ENCODE peak calls at places on chromosomes 7 and 10, in four cellular contexts. One of them, this sample, is unnamed.

GRCh38 chr10:103888113-103888841 is 29.7 kb downstream of the STN1 start:
- DNase-seq in progenitor cell of endocrine pancreas: no peak
- DNase-seq in fibroblast of mammary gland: peak; percentile 93
- DNase-seq in epithelial cell of esophagus: peak; percentile 87
- DNase-seq in this sample: no peak

GRCh38 chr10:29658984-29659769 is 24.4 kb upstream of the SVIL start:
- DNase-seq in progenitor cell of endocrine pancreas: no peak
- DNase-seq in fibroblast of mammary gland: peak; percentile 100
- DNase-seq in epithelial cell of esophagus: peak; percentile 98
- DNase-seq in this sample: peak; percentile 26

GRCh38 chr7:38222481-38223096 is 44.5 kb downstream of the STARD3NL start:
- DNase-seq in progenitor cell of endocrine pancreas: no peak
- DNase-seq in fibroblast of mammary gland: peak; percentile 71
- DNase-seq in epithelial cell of esophagus: peak; percentile 69
- DNase-seq in this sample: no peak

GRCh38 chr10:110414563-110415309 is 83.0 kb upstream of the DUSP5 start:
- DNase-seq in progenitor cell of endocrine pancreas: no peak
- DNase-seq in fibroblast of mammary gland: no peak
- DNase-seq in epithelial cell of esophagus: peak; percentile 90
- DNase-seq in this sample: peak; percentile 78

GRCh38 chr10:114715171-114715670 is 57.1 kb upstream of the ABLIM1 start:
- DNase-seq in progenitor cell of endocrine pancreas: no peak
- DNase-seq in fibroblast of mammary gland: peak; percentile 45
- DNase-seq in epithelial cell of esophagus: no peak
- DNase-seq in this sample: no peak

GRCh38 chr10:20885678-20886077 is 11.4 kb downstream of the NEBL start:
- DNase-seq in progenitor cell of endocrine pancreas: no peak
- DNase-seq in fibroblast of mammary gland: peak; percentile 24
- DNase-seq in epithelial cell of esophagus: peak; percentile 90
- DNase-seq in this sample: no peak

GRCh38 chr10:84256510-84257342 is 11.9 kb downstream of the RGR start:
- DNase-seq in progenitor cell of endocrine pancreas: no peak
- DNase-seq in fibroblast of mammary gland: peak; percentile 44
- DNase-seq in epithelial cell of esophagus: peak; percentile 59
- DNase-seq in this sample: peak; percentile 15

GRCh38 chr7:80428161-80429054 is 83.5 kb downstream of the GNAT3 start:
- DNase-seq in progenitor cell of endocrine pancreas: no peak
- DNase-seq in fibroblast of mammary gland: peak; percentile 78
- DNase-seq in epithelial cell of esophagus: peak; percentile 78
- DNase-seq in this sample: no peak

GRCh38 chr7:69620650-69621049 is 22.4 kb downstream of the AUTS2 start:
- DNase-seq in progenitor cell of endocrine pancreas: no peak
- DNase-seq in fibroblast of mammary gland: no peak
- DNase-seq in epithelial cell of esophagus: no peak
- DNase-seq in this sample: no peak

GRCh38 chr10:88012627-88013026 is 149.2 kb downstream of the PTEN start:
- DNase-seq in progenitor cell of endocrine pancreas: no peak
- DNase-seq in fibroblast of mammary gland: peak; percentile 23
- DNase-seq in epithelial cell of esophagus: no peak
- DNase-seq in this sample: no peak

GRCh38 chr10:44132361-44133289 is 252.3 kb downstream of the CXCL12 start:
- DNase-seq in progenitor cell of endocrine pancreas: no peak
- DNase-seq in fibroblast of mammary gland: peak; percentile 74
- DNase-seq in epithelial cell of esophagus: no peak
- DNase-seq in this sample: no peak

GRCh38 chr7:12152196-12152918 is 58.7 kb upstream of the TMEM106B start:
- DNase-seq in progenitor cell of endocrine pancreas: no peak
- DNase-seq in fibroblast of mammary gland: no peak
- DNase-seq in epithelial cell of esophagus: no peak
- DNase-seq in this sample: no peak

GRCh38 chr7:55526770-55527169 is 45.5 kb downstream of the VOPP1 start:
- DNase-seq in progenitor cell of endocrine pancreas: no peak
- DNase-seq in fibroblast of mammary gland: no peak
- DNase-seq in epithelial cell of esophagus: no peak
- DNase-seq in this sample: no peak

GRCh38 chr7:121515651-121516401 is 119.7 kb upstream of the FAM3C start:
- DNase-seq in progenitor cell of endocrine pancreas: no peak
- DNase-seq in fibroblast of mammary gland: peak; percentile 75
- DNase-seq in epithelial cell of esophagus: peak; percentile 70
- DNase-seq in this sample: no peak

GRCh38 chr10:29501692-29502091 is 133.1 kb downstream of the SVIL start:
- DNase-seq in progenitor cell of endocrine pancreas: no peak
- DNase-seq in fibroblast of mammary gland: peak; percentile 96
- DNase-seq in epithelial cell of esophagus: peak; percentile 91
- DNase-seq in this sample: no peak

GRCh38 chr7:29469306-29469705 is 94.3 kb upstream of the PRR15 start:
- DNase-seq in progenitor cell of endocrine pancreas: no peak
- DNase-seq in fibroblast of mammary gland: no peak
- DNase-seq in epithelial cell of esophagus: no peak
- DNase-seq in this sample: no peak

GRCh38 chr7:108497082-108497725 is 28.7 kb downstream of the PNPLA8 start:
- DNase-seq in progenitor cell of endocrine pancreas: peak; percentile 37
- DNase-seq in fibroblast of mammary gland: peak; percentile 61
- DNase-seq in epithelial cell of esophagus: peak; percentile 54
- DNase-seq in this sample: peak; percentile 22

GRCh38 chr7:129166745-129167144 is 21.7 kb upstream of the SMO start:
- DNase-seq in progenitor cell of endocrine pancreas: no peak
- DNase-seq in fibroblast of mammary gland: no peak
- DNase-seq in epithelial cell of esophagus: peak; percentile 56
- DNase-seq in this sample: no peak

GRCh38 chr7:91850455-91850854 is 30.0 kb downstream of the MTERF1 start:
- DNase-seq in progenitor cell of endocrine pancreas: no peak
- DNase-seq in fibroblast of mammary gland: peak; percentile 11
- DNase-seq in epithelial cell of esophagus: peak; percentile 84
- DNase-seq in this sample: no peak

GRCh38 chr7:101722247-101722646 is 93.2 kb upstream of the MYL10 start:
- DNase-seq in progenitor cell of endocrine pancreas: no peak
- DNase-seq in fibroblast of mammary gland: no peak
- DNase-seq in epithelial cell of esophagus: no peak
- DNase-seq in this sample: no peak

GRCh38 chr7:69996132-69996531 is 397.9 kb downstream of the AUTS2 start:
- DNase-seq in progenitor cell of endocrine pancreas: no peak
- DNase-seq in fibroblast of mammary gland: no peak
- DNase-seq in epithelial cell of esophagus: no peak
- DNase-seq in this sample: no peak

GRCh38 chr10:50674469-50675254 is 50.9 kb upstream of the SGMS1 start:
- DNase-seq in progenitor cell of endocrine pancreas: no peak
- DNase-seq in fibroblast of mammary gland: no peak
- DNase-seq in epithelial cell of esophagus: no peak
- DNase-seq in this sample: no peak

GRCh38 chr10:18500576-18500975 is 150.8 kb downstream of the NSUN6 start:
- DNase-seq in progenitor cell of endocrine pancreas: no peak
- DNase-seq in fibroblast of mammary gland: no peak
- DNase-seq in epithelial cell of esophagus: no peak
- DNase-seq in this sample: no peak

GRCh38 chr10:30079423-30079822 is 20.0 kb upstream of the JCAD start:
- DNase-seq in progenitor cell of endocrine pancreas: no peak
- DNase-seq in fibroblast of mammary gland: no peak
- DNase-seq in epithelial cell of esophagus: no peak
- DNase-seq in this sample: no peak

GRCh38 chr7:19969859-19970493 is 196.6 kb upstream of the TMEM196 start:
- DNase-seq in progenitor cell of endocrine pancreas: no peak
- DNase-seq in fibroblast of mammary gland: no peak
- DNase-seq in epithelial cell of esophagus: peak; percentile 47
- DNase-seq in this sample: no peak

GRCh38 chr10:66322261-66322660 is 603.6 kb upstream of the LRRTM3 start:
- DNase-seq in progenitor cell of endocrine pancreas: no peak
- DNase-seq in fibroblast of mammary gland: no peak
- DNase-seq in epithelial cell of esophagus: peak; percentile 5
- DNase-seq in this sample: no peak

GRCh38 chr7:79149831-79150230 is 303.6 kb downstream of the MAGI2 start:
- DNase-seq in progenitor cell of endocrine pancreas: no peak
- DNase-seq in fibroblast of mammary gland: no peak
- DNase-seq in epithelial cell of esophagus: no peak
- DNase-seq in this sample: no peak

GRCh38 chr10:97713828-97714400 is 384 bp downstream of the MARVELD1 start:
- DNase-seq in progenitor cell of endocrine pancreas: peak; percentile 44
- DNase-seq in fibroblast of mammary gland: peak; percentile 75
- DNase-seq in epithelial cell of esophagus: peak; percentile 89
- DNase-seq in this sample: peak; percentile 35

GRCh38 chr10:31683682-31684081 is 244.9 kb downstream of the ARHGAP12 start:
- DNase-seq in progenitor cell of endocrine pancreas: no peak
- DNase-seq in fibroblast of mammary gland: peak; percentile 30
- DNase-seq in epithelial cell of esophagus: no peak
- DNase-seq in this sample: no peak

GRCh38 chr10:15335500-15335899 is 35.6 kb downstream of the FAM171A1 start:
- DNase-seq in progenitor cell of endocrine pancreas: no peak
- DNase-seq in fibroblast of mammary gland: no peak
- DNase-seq in epithelial cell of esophagus: no peak
- DNase-seq in this sample: no peak

GRCh38 chr7:139771001-139771956 is 6.5 kb downstream of the HIPK2 start:
- DNase-seq in progenitor cell of endocrine pancreas: no peak
- DNase-seq in fibroblast of mammary gland: peak; percentile 98
- DNase-seq in epithelial cell of esophagus: peak; percentile 96
- DNase-seq in this sample: no peak

GRCh38 chr7:138431517-138431916 is 28.5 kb upstream of the TRIM24 start:
- DNase-seq in progenitor cell of endocrine pancreas: no peak
- DNase-seq in fibroblast of mammary gland: no peak
- DNase-seq in epithelial cell of esophagus: peak; percentile 70
- DNase-seq in this sample: no peak

GRCh38 chr10:24360286-24361127 is 151.6 kb downstream of the KIAA1217 start:
- DNase-seq in progenitor cell of endocrine pancreas: peak; percentile 43
- DNase-seq in fibroblast of mammary gland: peak; percentile 79
- DNase-seq in epithelial cell of esophagus: peak; percentile 79
- DNase-seq in this sample: no peak
- TF ChIP-seq CTCF in progenitor cell of endocrine pancreas: peak; percentile 74
- TF ChIP-seq CTCF in fibroblast of mammary gland: peak; percentile 90
- TF ChIP-seq CTCF in epithelial cell of esophagus: peak; percentile 81
- TF ChIP-seq CTCF in this sample: no peak

GRCh38 chr10:8874972-8875371 is 820.5 kb downstream of the GATA3 start:
- DNase-seq in progenitor cell of endocrine pancreas: no peak
- DNase-seq in fibroblast of mammary gland: no peak
- DNase-seq in epithelial cell of esophagus: peak; percentile 83
- DNase-seq in this sample: no peak

GRCh38 chr10:8874268-8874667 is 819.8 kb downstream of the GATA3 start:
- DNase-seq in progenitor cell of endocrine pancreas: no peak
- DNase-seq in fibroblast of mammary gland: no peak
- DNase-seq in epithelial cell of esophagus: no peak
- DNase-seq in this sample: no peak

GRCh38 chr10:8876171-8876570 is 821.7 kb downstream of the GATA3 start:
- DNase-seq in progenitor cell of endocrine pancreas: no peak
- DNase-seq in fibroblast of mammary gland: no peak
- DNase-seq in epithelial cell of esophagus: peak; percentile 57
- DNase-seq in this sample: no peak

GRCh38 chr10:8873310-8873709 is 818.8 kb downstream of the GATA3 start:
- DNase-seq in progenitor cell of endocrine pancreas: no peak
- DNase-seq in fibroblast of mammary gland: no peak
- DNase-seq in epithelial cell of esophagus: peak; percentile 61
- DNase-seq in this sample: no peak
- TF ChIP-seq CTCF in progenitor cell of endocrine pancreas: no peak
- TF ChIP-seq CTCF in fibroblast of mammary gland: no peak
- TF ChIP-seq CTCF in epithelial cell of esophagus: peak; percentile 51
- TF ChIP-seq CTCF in this sample: no peak

DNA sequence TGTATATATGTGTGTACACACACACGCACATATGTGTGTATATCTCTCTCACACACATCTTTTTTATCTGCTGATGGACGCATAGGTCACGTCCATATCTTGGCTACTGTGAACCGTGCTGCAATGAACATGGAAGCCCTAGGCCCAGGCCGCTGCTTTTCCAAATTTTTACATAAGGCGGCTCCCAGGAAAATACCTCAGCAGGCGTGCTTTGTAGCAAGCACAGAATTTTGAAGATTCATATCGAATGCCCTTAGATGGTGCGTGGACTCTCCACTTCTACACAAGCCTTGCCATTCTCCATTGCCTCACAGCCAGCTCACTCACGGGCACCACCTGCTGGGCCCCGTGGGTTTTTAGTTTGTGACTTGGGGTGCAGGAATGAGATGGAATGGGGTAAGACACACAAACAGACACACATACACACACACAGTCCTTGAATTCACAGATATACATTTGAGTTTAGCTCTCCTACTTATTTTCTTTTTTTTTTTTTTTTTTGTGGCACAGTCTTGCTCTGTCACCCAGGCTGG is 57.9 kb upstream of the RNF32 start:
- DNase-seq in progenitor cell of endocrine pancreas: no peak
- DNase-seq in fibroblast of mammary gland: no peak
- DNase-seq in epithelial cell of esophagus: no peak
- DNase-seq in this sample: no peak
- TF ChIP-seq CTCF in progenitor cell of endocrine pancreas: no peak
- TF ChIP-seq CTCF in fibroblast of mammary gland: no peak
- TF ChIP-seq CTCF in epithelial cell of esophagus: no peak
- TF ChIP-seq CTCF in this sample: no peak

GRCh38 chr7:116420003-116420402 is 79.5 kb upstream of the CAV2 start:
- DNase-seq in progenitor cell of endocrine pancreas: no peak
- DNase-seq in fibroblast of mammary gland: no peak
- DNase-seq in epithelial cell of esophagus: no peak
- DNase-seq in this sample: no peak

GRCh38 chr7:116421298-116421697 is 78.2 kb upstream of the CAV2 start:
- DNase-seq in progenitor cell of endocrine pancreas: no peak
- DNase-seq in fibroblast of mammary gland: no peak
- DNase-seq in epithelial cell of esophagus: no peak
- DNase-seq in this sample: no peak

GRCh38 chr7:116418524-116418923 is 81.0 kb upstream of the CAV2 start:
- DNase-seq in progenitor cell of endocrine pancreas: no peak
- DNase-seq in fibroblast of mammary gland: no peak
- DNase-seq in epithelial cell of esophagus: no peak
- DNase-seq in this sample: no peak

GRCh38 chr7:116422651-116423050 is 76.9 kb upstream of the CAV2 start:
- DNase-seq in progenitor cell of endocrine pancreas: no peak
- DNase-seq in fibroblast of mammary gland: no peak
- DNase-seq in epithelial cell of esophagus: no peak
- DNase-seq in this sample: no peak

GRCh38 chr7:116417593-116418345 is 81.8 kb upstream of the CAV2 start:
- DNase-seq in progenitor cell of endocrine pancreas: no peak
- DNase-seq in fibroblast of mammary gland: no peak
- DNase-seq in epithelial cell of esophagus: no peak
- DNase-seq in this sample: no peak
- TF ChIP-seq CTCF in progenitor cell of endocrine pancreas: no peak
- TF ChIP-seq CTCF in fibroblast of mammary gland: no peak
- TF ChIP-seq CTCF in epithelial cell of esophagus: no peak
- TF ChIP-seq CTCF in this sample: no peak

DNA sequence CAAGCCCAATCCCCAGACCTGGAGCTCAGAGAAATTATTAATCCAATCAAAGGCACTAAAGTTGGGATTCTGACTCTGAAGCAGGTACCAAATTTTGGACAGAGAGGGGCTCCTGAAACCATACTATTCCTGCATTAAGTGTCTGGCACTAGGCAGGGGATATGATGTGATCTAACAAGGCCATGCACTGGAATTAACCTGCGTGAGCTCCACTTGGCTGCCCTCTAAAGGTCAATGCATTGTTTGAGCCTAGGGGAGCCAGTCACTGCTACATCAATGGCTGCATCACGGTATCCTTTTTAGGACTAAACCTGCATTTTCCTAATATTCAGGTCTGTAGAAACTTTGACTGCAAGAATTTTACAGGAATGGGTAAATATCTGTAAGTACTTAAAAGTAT is 42.1 kb downstream of the ST8SIA6 start:
- DNase-seq in progenitor cell of endocrine pancreas: no peak
- DNase-seq in fibroblast of mammary gland: no peak
- DNase-seq in epithelial cell of esophagus: peak; percentile 18
- DNase-seq in this sample: no peak
- TF ChIP-seq CTCF in progenitor cell of endocrine pancreas: peak; percentile 24
- TF ChIP-seq CTCF in fibroblast of mammary gland: peak; percentile 8
- TF ChIP-seq CTCF in epithelial cell of esophagus: peak; percentile 7
- TF ChIP-seq CTCF in this sample: no peak